ENCODE peak calls at places on chromosomes 7 and 10, in eight cellular contexts. I is ovary; O is smooth muscle cell of the brain vasculature; A is stimulated activated CD4-positive, alpha-beta T cell treated with anti-CD3 and anti-CD28 coated beads, Interleukin-12 subunit alpha, Interleukin-12 subunit beta, amount 100 ng/mL, for 4 hours; N is lower leg skin; S is ureter; D is T-helper 17 cell; K is CD4-positive, CD25-positive, alpha-beta regulatory T cell. W is an unnamed sample.
A peak's percentile ranks its signal among the peaks of the same experiment; 100 is the strongest.

GRCh38 chr10:21993360-21994001 is 10.0 kb downstream of the DNAJC1 start:
- DNase-seq in I (no peak), O (no peak), A (no peak), N (no peak), S (no peak), D (no peak), K (no peak), W (no peak)

GRCh38 chr7:139772115-139772514 is 5.7 kb downstream of the HIPK2 start:
- DNase-seq in I (no peak), O (no peak), A (no peak), N (no peak), S (no peak), D (no peak), K (no peak), W (no peak)

GRCh38 chr7:240128-240676 is 47.8 kb downstream of the FAM20C start:
- DNase-seq in I (no peak), O (no peak), A (no peak), N (no peak), S (no peak), D (no peak), K (no peak), W (no peak)

GRCh38 chr7:102273749-102274712 is 12.6 kb upstream of the SH2B2 start:
- DNase-seq in I (no peak), O (no peak), A (no peak), N (no peak), S (no peak), D (no peak), K (no peak), W (no peak)

GRCh38 chr10:118163227-118163626 is 116.5 kb upstream of the RAB11FIP2 start:
- DNase-seq in I (no peak), O (no peak), A (no peak), N (no peak), S (no peak), D (no peak), K (no peak), W (no peak)

GRCh38 chr10:84336406-84336805 is 8.0 kb downstream of the CCSER2 start:
- DNase-seq in I (no peak), O (no peak), A (no peak), N (no peak), S (no peak), D (no peak), K (no peak), W (no peak)

GRCh38 chr10:132418520-132419416 is 21.8 kb downstream of the PWWP2B start:
- DNase-seq in I (no peak), O (no peak), A (no peak), N (peak; percentile 92), S (peak; percentile 87), D (no peak), K (no peak), W (no peak)

GRCh38 chr7:92835140-92835850 is 1.1 kb downstream of the CDK6 start:
- DNase-seq in I (peak; percentile 44), O (no peak), A (peak; percentile 52), N (peak; percentile 88), S (peak; percentile 67), D (peak; percentile 30), K (peak; percentile 15), W (no peak)

GRCh38 chr10:94361161-94361794 is 1.5 kb downstream of the NOC3L start:
- DNase-seq in I (no peak), O (no peak), A (no peak), N (no peak), S (no peak), D (no peak), K (no peak), W (no peak)

GRCh38 chr7:1368682-1369571 is 90.3 kb downstream of the MICALL2 start:
- DNase-seq in I (no peak), O (no peak), A (peak; percentile 20), N (no peak), S (no peak), D (no peak), K (no peak), W (no peak)

GRCh38 chr7:133837248-133837647 is 289.9 kb upstream of the LRGUK start:
- DNase-seq in I (no peak), O (no peak), A (no peak), N (no peak), S (no peak), D (no peak), K (no peak), W (no peak)

GRCh38 chr7:11841657-11842056 is 9.7 kb upstream of the THSD7A start:
- DNase-seq in I (no peak), O (no peak), A (no peak), N (no peak), S (no peak), D (no peak), K (no peak), W (no peak)

GRCh38 chr7:47807756-47808155 is 140.5 kb downstream of the PKD1L1 start:
- DNase-seq in I (no peak), O (no peak), A (no peak), N (peak; percentile 71), S (no peak), D (no peak), K (no peak), W (no peak)

GRCh38 chr7:32223721-32224120 is 153.5 kb upstream of the PDE1C start:
- DNase-seq in I (no peak), O (no peak), A (no peak), N (peak; percentile 65), S (no peak), D (no peak), K (no peak), W (peak; percentile 56)

GRCh38 chr7:84913731-84914130 is 273.1 kb downstream of the SEMA3D start:
- DNase-seq in I (no peak), O (no peak), A (no peak), N (no peak), S (no peak), D (no peak), K (no peak), W (no peak)

GRCh38 chr7:130490287-130490686 is 1.6 kb upstream of the MEST start:
- DNase-seq in I (no peak), O (no peak), A (no peak), N (no peak), S (no peak), D (no peak), K (no peak), W (no peak)

GRCh38 chr7:150368884-150369739 is 490 bp downstream of the REPIN1 start:
- DNase-seq in I (peak; percentile 68), O (no peak), A (peak; percentile 64), N (no peak), S (peak; percentile 71), D (peak; percentile 47), K (peak; percentile 50), W (no peak)

GRCh38 chr7:100271716-100272537 is 35.6 kb upstream of the SPDYE3 start:
- DNase-seq in I (peak; percentile 99), O (peak; percentile 93), A (peak; percentile 99), N (peak; percentile 99), S (peak; percentile 98), D (peak; percentile 98), K (peak; percentile 97), W (peak; percentile 99)

GRCh38 chr7:42014625-42015412 is 222.2 kb downstream of the GLI3 start:
- DNase-seq in I (no peak), O (no peak), A (peak; percentile 10), N (no peak), S (no peak), D (no peak), K (no peak), W (no peak)

GRCh38 chr10:85961479-85962067 is 405.0 kb downstream of the GRID1 start:
- DNase-seq in I (no peak), O (no peak), A (no peak), N (no peak), S (no peak), D (no peak), K (no peak), W (no peak)

GRCh38 chr10:188546-188945 is 53.3 kb downstream of the ZMYND11 start:
- DNase-seq in I (no peak), O (no peak), A (no peak), N (no peak), S (no peak), D (no peak), K (no peak), W (no peak)

GRCh38 chr7:44796034-44796503 is 412 bp upstream of the PPIA start:
- DNase-seq in I (no peak), O (no peak), A (no peak), N (no peak), S (no peak), D (no peak), K (no peak), W (peak; percentile 85)

GRCh38 chr10:34721201-34721840 is 93.8 kb downstream of the PARD3 start:
- DNase-seq in I (no peak), O (no peak), A (no peak), N (no peak), S (no peak), D (no peak), K (no peak), W (no peak)

GRCh38 chr7:111018960-111019835 is 71.7 kb upstream of the LRRN3 start:
- DNase-seq in I (no peak), O (no peak), A (no peak), N (no peak), S (no peak), D (no peak), K (no peak), W (no peak)

GRCh38 chr7:132398253-132398913 is 177.9 kb downstream of the PLXNA4 start:
- DNase-seq in I (no peak), O (no peak), A (no peak), N (no peak), S (no peak), D (no peak), K (no peak), W (no peak)

GRCh38 chr10:68633816-68634466 is 73.8 kb downstream of the TET1 start:
- DNase-seq in I (no peak), O (no peak), A (no peak), N (peak; percentile 40), S (no peak), D (no peak), K (no peak), W (no peak)

GRCh38 chr10:75508814-75509306 is 77.4 kb downstream of the LRMDA start:
- DNase-seq in I (no peak), O (no peak), A (no peak), N (no peak), S (no peak), D (no peak), K (no peak), W (no peak)

GRCh38 chr10:124381011-124381591 is 37.6 kb downstream of the OAT start:
- DNase-seq in I (no peak), O (no peak), A (no peak), N (no peak), S (no peak), D (no peak), K (no peak), W (no peak)

GRCh38 chr10:108801775-108802516 is 1121.4 kb downstream of the XPNPEP1 start:
- DNase-seq in I (no peak), O (no peak), A (no peak), N (no peak), S (no peak), D (no peak), K (no peak), W (no peak)

GRCh38 chr10:133257489-133258065 is 19.1 kb downstream of the ADAM8 start:
- DNase-seq in I (peak; percentile 84), O (no peak), A (no peak), N (peak; percentile 94), S (peak; percentile 83), D (no peak), K (no peak), W (no peak)

W was measured in osteocyte.